ENCODE peak calls at places on chromosomes 2 and 18, in five cellular contexts. U, E, X, M and T are unnamed samples. For H3K4me1, the result is how much of the 10 kb centered on the place peaks cover.

GRCh38 chr2:154963509-154963908 is 265.0 kb downstream of the KCNJ3 start:
- DNase-seq in U (no peak), E (no peak), X (no peak), M (no peak), T (no peak)

GRCh38 chr2:191243154-191243553 is 2.0 kb upstream of the MYO1B start:
- DNase-seq in U (no peak), E (no peak), X (no peak), M (no peak), T (no peak)

GRCh38 chr2:120820885-120821279 is 85.2 kb downstream of the GLI2 start:
- DNase-seq in U (peak), E (no peak), X (no peak), M (no peak), T (no peak)

GRCh38 chr2:31263636-31264190 is 29.8 kb downstream of the EHD3 start:
- DNase-seq in U (no peak), E (no peak), X (no peak), M (no peak), T (no peak)

GRCh38 chr18:74951165-74951760 is 257.7 kb downstream of the PTGR3 start:
- DNase-seq in U (peak), E (no peak), X (peak), M (peak), T (peak)

GRCh38 chr18:10378688-10379465 is 75.6 kb upstream of the APCDD1 start:
- DNase-seq in U (peak), E (no peak), X (no peak), M (no peak), T (no peak)

GRCh38 chr2:219125225-219125885 is 35.3 kb downstream of the NHEJ1 start:
- DNase-seq in U (peak), E (no peak), X (peak), M (peak), T (peak)

GRCh38 chr2:86254576-86255538 is 55.6 kb downstream of the MRPL35 start:
- DNase-seq in U (no peak), E (no peak), X (peak), M (no peak), T (no peak)

GRCh38 chr2:173644146-173644545 is 289.5 kb downstream of the CDCA7 start:
- DNase-seq in U (no peak), E (no peak), X (no peak), M (no peak), T (no peak)

GRCh38 chr2:85154048-85154753 is 21.0 kb downstream of the TCF7L1 start:
- DNase-seq in U (no peak), E (no peak), X (no peak), M (no peak), T (no peak)

DNA sequence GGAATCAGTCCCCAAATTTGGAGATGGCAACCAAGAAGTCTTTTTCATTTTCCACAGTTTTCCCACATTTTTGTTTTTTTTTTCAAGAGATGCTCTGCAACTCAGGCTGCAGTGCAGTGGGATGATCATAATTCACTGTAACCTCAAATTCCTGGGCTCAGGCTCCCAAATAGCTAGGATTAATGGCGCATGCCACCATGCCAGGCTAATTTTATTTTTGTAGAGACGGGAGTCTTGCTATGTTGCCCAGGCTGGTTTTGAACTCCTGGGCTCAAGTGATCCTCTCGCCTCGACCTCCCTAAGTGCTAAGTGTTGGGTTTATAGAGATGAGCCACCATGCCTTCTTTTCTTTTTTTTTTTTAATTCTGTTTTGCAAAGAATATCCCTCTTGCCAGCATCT is 35.2 kb downstream of the PCBP1 start:
- DNase-seq in U (no peak), E (no peak), X (no peak), M (no peak), T (no peak)
- H3K4me1 ChIP-seq in U (under half), E (half or more), X (under half), M (under half), T (under half)

GRCh38 chr2:98505311-98505808 is 60.7 kb downstream of the INPP4A start:
- DNase-seq in U (no peak), E (no peak), X (peak), M (no peak), T (no peak)

GRCh38 chr2:98504386-98505109 is 59.9 kb downstream of the INPP4A start:
- DNase-seq in U (no peak), E (no peak), X (no peak), M (no peak), T (no peak)

GRCh38 chr2:98502556-98503335 is 58.1 kb downstream of the INPP4A start:
- DNase-seq in U (peak), E (no peak), X (no peak), M (no peak), T (peak)

GRCh38 chr2:98501896-98502295 is 57.2 kb downstream of the INPP4A start:
- DNase-seq in U (no peak), E (no peak), X (no peak), M (no peak), T (no peak)

GRCh38 chr2:98503481-98504096 is 58.9 kb downstream of the INPP4A start:
- DNase-seq in U (no peak), E (no peak), X (no peak), M (no peak), T (no peak)
- H3K4me3 ChIP-seq in U (no peak), E (no peak), X (no peak), M (no peak), T (no peak)

DNA sequence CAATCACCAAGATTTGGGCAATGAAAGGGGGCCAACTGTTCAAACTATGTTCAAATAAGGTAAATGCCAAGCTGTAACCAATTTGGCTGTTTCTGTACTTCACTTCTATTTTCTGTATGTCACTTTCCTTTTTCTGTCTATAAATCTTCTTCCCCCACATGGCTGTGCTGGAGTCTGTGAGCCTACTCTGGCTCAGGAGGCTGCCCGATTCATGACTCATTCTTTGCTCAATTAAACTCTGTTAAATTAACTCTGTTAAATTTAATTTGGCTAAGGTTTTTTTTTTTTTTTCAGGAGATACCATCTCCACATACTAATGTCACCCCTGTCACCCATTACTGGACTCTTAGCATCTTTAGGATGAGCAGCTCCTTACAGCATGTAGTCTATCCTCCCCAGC is 178.8 kb upstream of the TWIST2 start:
- DNase-seq in U (no peak), E (no peak), X (no peak), M (no peak), T (no peak)
- H3K4me1 ChIP-seq in U (under half), E (under half), X (under half), M (under half), T (under half)

GRCh38 chr2:105604938-105605337 is 139.8 kb upstream of the NCK2 start:
- DNase-seq in U (no peak), E (no peak), X (no peak), M (no peak), T (no peak)
- H3K4me3 ChIP-seq in U (no peak), E (no peak), X (no peak), M (no peak), T (no peak)

GRCh38 chr18:46182633-46183401 is 78.6 kb downstream of the HAUS1 start:
- DNase-seq in U (no peak), E (no peak), X (no peak), M (no peak), T (no peak)
- H3K4me1 ChIP-seq in U (under half), E (half or more), X (under half), M (under half), T (under half)

GRCh38 chr2:864501-865106 is 86.0 kb upstream of the SNTG2 start:
- DNase-seq in U (no peak), E (no peak), X (no peak), M (no peak), T (no peak)

GRCh38 chr2:861655-862355 is 88.8 kb upstream of the SNTG2 start:
- DNase-seq in U (no peak), E (no peak), X (no peak), M (no peak), T (no peak)

GRCh38 chr2:863732-864450 is 86.8 kb upstream of the SNTG2 start:
- DNase-seq in U (no peak), E (no peak), X (no peak), M (no peak), T (no peak)

GRCh38 chr2:862356-862687 is 88.3 kb upstream of the SNTG2 start:
- DNase-seq in U (no peak), E (no peak), X (no peak), M (no peak), T (no peak)

DNA sequence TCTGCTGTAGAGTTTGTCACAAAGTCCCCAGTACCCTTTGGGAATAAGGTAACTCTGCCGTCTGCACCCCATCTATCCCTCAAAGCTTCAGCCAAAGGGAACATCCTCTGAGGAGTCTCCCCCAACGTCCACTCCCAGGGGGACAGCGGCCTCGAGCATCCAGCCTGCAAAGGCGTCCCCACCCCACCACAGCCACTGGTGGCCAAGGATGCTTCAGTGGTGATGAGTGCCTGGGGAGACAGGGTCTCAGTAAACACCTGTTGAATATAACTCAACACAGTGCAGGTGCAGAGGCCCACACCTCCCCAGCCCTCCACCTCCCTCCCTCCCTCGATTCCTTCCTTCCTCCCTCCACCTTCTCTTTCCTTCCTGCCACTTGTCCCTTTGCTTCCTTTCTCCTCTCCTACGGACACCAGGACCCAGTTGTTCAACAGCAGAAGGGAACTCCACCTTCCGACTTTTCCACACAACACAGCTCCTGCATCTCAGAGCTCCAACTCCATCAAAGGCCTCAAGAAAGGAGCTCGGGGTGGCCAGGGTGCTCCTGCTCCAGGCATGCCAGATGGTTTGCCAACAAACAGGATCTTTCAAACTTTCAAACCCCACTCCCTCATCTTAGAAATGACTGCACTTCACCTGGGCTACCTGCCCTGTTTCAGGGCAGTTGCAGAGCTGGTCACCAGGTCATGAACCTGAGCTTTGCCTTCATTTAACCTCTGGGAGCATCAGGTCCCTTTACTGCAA is 87.8 kb upstream of the SNTG2 start:
- DNase-seq in U (no peak), E (no peak), X (no peak), M (no peak), T (no peak)
- H3K4me3 ChIP-seq in U (no peak), E (no peak), X (no peak), M (no peak), T (no peak)

GRCh38 chr18:76494541-76495403 is at the start of gene ZNF516:
- DNase-seq in U (peak), E (no peak), X (peak), M (peak), T (no peak)
- H3K4me1 ChIP-seq in U (under half), E (under half), X (under half), M (under half), T (under half)